ENCODE peak calls at places on chromosomes 5 and 9, in five cellular contexts. C is ACHN, Q is KBM-7, A is H4, H is HTR-8/SVneo. X is an unnamed sample.

GRCh38 chr9:92292338-92293074 is 991 bp downstream of the IARS1 start:
- DNase-seq in C (peak), A (no peak), H (peak), Q (peak), X (no peak)

GRCh38 chr5:7762267-7762666 is 88.7 kb downstream of the CFAP90 start:
- DNase-seq in Q (no peak), C (no peak), H (no peak), A (no peak), X (no peak)

GRCh38 chr5:5341531-5342292 is 80.8 kb upstream of the ICE1 start:
- DNase-seq in A (no peak), Q (no peak), C (no peak), H (no peak), X (peak)

GRCh38 chr9:35816708-35817107 is 1.9 kb upstream of the HINT2 start:
- DNase-seq in C (peak), H (no peak), A (no peak), Q (peak), X (no peak)

GRCh38 chr9:13274901-13275641 is 4.4 kb downstream of the MPDZ start:
- DNase-seq in A (peak), H (no peak), C (no peak), Q (no peak), X (peak)

GRCh38 chr5:65359981-65360380 is 121.7 kb downstream of the ADAMTS6 start:
- DNase-seq in C (peak), A (no peak), Q (no peak), H (no peak), X (peak)

GRCh38 chr5:137231535-137231934 is 267.6 kb downstream of the SPOCK1 start:
- DNase-seq in C (peak), Q (no peak), A (no peak), H (no peak), X (peak)

GRCh38 chr5:100780376-100780870 is 122.7 kb downstream of the ST8SIA4 start:
- DNase-seq in A (no peak), C (no peak), H (no peak), Q (peak), X (no peak)

GRCh38 chr5:36934740-36935356 is 58.3 kb downstream of the NIPBL start:
- DNase-seq in Q (no peak), A (no peak), C (no peak), H (no peak), X (peak)

GRCh38 chr9:137632432-137633161 is 13.8 kb downstream of the EHMT1 start:
- DNase-seq in A (no peak), Q (no peak), H (no peak), C (no peak), X (no peak)

GRCh38 chr9:113868501-113868900 is 7.6 kb upstream of the ZNF618 start:
- DNase-seq in C (no peak), Q (no peak), A (no peak), H (no peak), X (no peak)

GRCh38 chr9:89996106-89996505 is 391.3 kb downstream of the GADD45G start:
- DNase-seq in C (no peak), A (no peak), Q (no peak), H (no peak), X (no peak)

GRCh38 chr5:134466241-134467069 is 54.8 kb upstream of the CDKN2AIPNL start:
- DNase-seq in Q (peak), A (peak), C (peak), H (peak), X (peak)

GRCh38 chr9:97740848-97741821 is 44.0 kb upstream of the XPA start:
- DNase-seq in C (no peak), A (peak), H (no peak), Q (peak), X (peak)

GRCh38 chr5:76104027-76104426 is 20.8 kb downstream of the SV2C start:
- DNase-seq in H (no peak), Q (peak), C (peak), A (no peak), X (peak)

GRCh38 chr5:36741138-36741537 is 134.7 kb downstream of the SLC1A3 start:
- DNase-seq in H (no peak), Q (no peak), C (no peak), A (peak), X (peak)

GRCh38 chr5:50623666-50624065 is 42.8 kb upstream of the PARP8 start:
- DNase-seq in Q (no peak), A (no peak), C (peak), H (no peak), X (no peak)

GRCh38 chr9:92609142-92609500 is 60.8 kb downstream of the IPPK start:
- DNase-seq in Q (peak), H (no peak), C (no peak), A (no peak), X (peak)

GRCh38 chr9:124843635-124844034 is 9.6 kb upstream of the WDR38 start:
- DNase-seq in H (no peak), A (no peak), C (no peak), Q (no peak), X (no peak)

GRCh38 chr9:20551835-20552234 is 70.5 kb downstream of the MLLT3 start:
- DNase-seq in H (no peak), A (no peak), Q (no peak), C (no peak), X (no peak)

GRCh38 chr5:110785356-110785755 is 46.5 kb downstream of the SLC25A46 start:
- DNase-seq in C (no peak), A (no peak), H (no peak), Q (no peak), X (peak)

GRCh38 chr5:15940905-15941304 is 238.7 kb downstream of the MARCHF11 start:
- DNase-seq in A (no peak), Q (no peak), C (no peak), H (no peak), X (no peak)

GRCh38 chr9:98944130-98945074 is 695 bp downstream of the COL15A1 start:
- DNase-seq in H (no peak), Q (no peak), C (no peak), A (no peak), X (no peak)

GRCh38 chr5:3741372-3741770 is 145.7 kb downstream of the IRX1 start:
- DNase-seq in H (no peak), Q (no peak), A (peak), C (no peak), X (no peak)

GRCh38 chr5:132375957-132376356 is 6.4 kb downstream of the SLC22A5 start:
- DNase-seq in H (no peak), A (no peak), C (no peak), Q (no peak), X (no peak)